ENCODE peak calls at places on chromosomes 5 and 9, in four cellular contexts. C, S, R and N are unnamed samples.

GRCh38 chr5:125348221-125348692 is 601.8 kb upstream of the ZNF608 start:
- DNase-seq in C (no peak), R (peak), S (peak), N (peak)

GRCh38 chr9:27347889-27348288 is 50.9 kb upstream of the EQTN start:
- DNase-seq in C (no peak), S (no peak), R (no peak), N (no peak)

GRCh38 chr5:179422213-179422839 is 77.1 kb upstream of the ADAMTS2 start:
- DNase-seq in C (no peak), R (no peak), S (no peak), N (no peak)

GRCh38 chr5:2015116-2015848 is 132.6 kb upstream of the IRX4 start:
- DNase-seq in S (no peak), R (no peak), C (no peak), N (no peak)

GRCh38 chr9:20095430-20096092 is 306.7 kb upstream of the SLC24A2 start:
- DNase-seq in S (no peak), C (no peak), R (no peak), N (no peak)

GRCh38 chr5:54692631-54693030 is 175.1 kb downstream of the SNX18 start:
- DNase-seq in R (no peak), C (no peak), S (no peak), N (no peak)

GRCh38 chr9:135888766-135889394 is 18.5 kb downstream of the CAMSAP1 start:
- DNase-seq in S (no peak), R (no peak), C (no peak), N (no peak)

GRCh38 chr5:131996210-131997025 is 15.0 kb downstream of the ACSL6 start:
- DNase-seq in S (no peak), C (no peak), R (no peak), N (no peak)

GRCh38 chr9:127112683-127113539 is 9.5 kb downstream of the ANGPTL2 start:
- DNase-seq in S (no peak), C (no peak), R (no peak), N (no peak)

GRCh38 chr9:134686896-134687295 is 45.3 kb downstream of the COL5A1 start:
- DNase-seq in R (no peak), C (no peak), S (no peak), N (no peak)

GRCh38 chr5:76545184-76545583 is 78.0 kb downstream of the F2RL2 start:
- DNase-seq in C (no peak), R (no peak), S (no peak), N (no peak)

GRCh38 chr9:88533951-88534455 is 975 bp upstream of the NXNL2 start:
- DNase-seq in S (no peak), C (peak), R (no peak), N (peak)

GRCh38 chr9:591292-591691 is 250.2 kb upstream of the DMRT1 start:
- DNase-seq in S (no peak), C (no peak), R (peak), N (peak)